ENCODE peak calls at places on chromosome 20, in seven cellular contexts. Q is left lung, Z is cardiac muscle cell, D is uterus, A is left ventricle myocardium inferior, V is IMR-90, P is SK-N-SH. G is an unnamed sample.

GRCh38 chr20:7760261-7761048 is 179.8 kb downstream of the HAO1 start:
- DNase-seq in Q (no peak), Z (no peak), D (no peak), A (no peak), V (no peak), P (no peak), G (no peak)

GRCh38 chr20:45487231-45487635 is 17.7 kb downstream of the WFDC2 start:
- DNase-seq in Q (peak; percentile 81), Z (peak; percentile 9), D (no peak), A (no peak), V (no peak), P (peak; percentile 50), G (no peak)

GRCh38 chr20:21548390-21549035 is 34.6 kb upstream of the NKX2-2 start:
- DNase-seq in Q (no peak), Z (no peak), D (no peak), A (no peak), V (no peak), P (no peak), G (peak; percentile 20)

GRCh38 chr20:47276856-47277541 is 79.5 kb downstream of the ZMYND8 start:
- DNase-seq in Q (no peak), Z (no peak), D (peak; percentile 67), A (peak; percentile 73), V (peak; percentile 84), P (no peak), G (no peak)

GRCh38 chr20:7313047-7313446 is 545.6 kb downstream of the BMP2 start:
- DNase-seq in Q (no peak), Z (no peak), D (no peak), A (no peak), V (no peak), P (no peak), G (no peak)

GRCh38 chr20:47102629-47103028 is 208.0 kb downstream of the EYA2 start:
- DNase-seq in Q (no peak), Z (no peak), D (no peak), A (no peak), V (no peak), P (no peak), G (no peak)

GRCh38 chr20:24771651-24772061 is 177.4 kb upstream of the CST7 start:
- DNase-seq in Q (peak; percentile 70), Z (no peak), D (no peak), A (no peak), V (no peak), P (no peak), G (no peak)

GRCh38 chr20:45817652-45818194 is 5.3 kb downstream of the UBE2C start:
- DNase-seq in Q (no peak), Z (no peak), D (no peak), A (no peak), V (peak; percentile 81), P (no peak), G (no peak)

GRCh38 chr20:20452254-20452676 is 84.4 kb downstream of the INSM1 start:
- DNase-seq in Q (peak; percentile 86), Z (peak; percentile 60), D (peak; percentile 27), A (peak; percentile 46), V (peak; percentile 78), P (no peak), G (peak; percentile 23)

GRCh38 chr20:14921546-14921945 is 584.1 kb upstream of the FLRT3 start:
- DNase-seq in Q (no peak), Z (no peak), D (no peak), A (no peak), V (no peak), P (no peak), G (no peak)

GRCh38 chr20:10201321-10201870 is 17.2 kb upstream of the SNAP25 start:
- DNase-seq in Q (no peak), Z (no peak), D (no peak), A (no peak), V (peak; percentile 39), P (no peak), G (no peak)

GRCh38 chr20:939606-940005 is 23.5 kb upstream of the ANGPT4 start:
- DNase-seq in Q (no peak), Z (no peak), D (no peak), A (no peak), V (no peak), P (no peak), G (no peak)

GRCh38 chr20:54474866-54475265 is 527 bp upstream of the DOK5 start:
- DNase-seq in Q (no peak), Z (peak; percentile 2), D (no peak), A (no peak), V (no peak), P (no peak), G (no peak)

GRCh38 chr20:24918579-24919566 is 30.2 kb upstream of the CST7 start:
- DNase-seq in Q (no peak), Z (no peak), D (no peak), A (no peak), V (no peak), P (no peak), G (no peak)

GRCh38 chr20:9035129-9035528 is 33.8 kb upstream of the PLCB4 start:
- DNase-seq in Q (no peak), Z (no peak), D (no peak), A (no peak), V (peak; percentile 94), P (no peak), G (no peak)

GRCh38 chr20:25000268-25000801 is 7.8 kb upstream of the APMAP start:
- DNase-seq in Q (no peak), Z (no peak), D (peak; percentile 69), A (peak; percentile 77), V (peak; percentile 44), P (no peak), G (no peak)

GRCh38 chr20:58048096-58048702 is 180.3 kb downstream of the ANKRD60 start:
- DNase-seq in Q (no peak), Z (peak; percentile 80), D (no peak), A (no peak), V (peak; percentile 2), P (no peak), G (no peak)

DNA sequence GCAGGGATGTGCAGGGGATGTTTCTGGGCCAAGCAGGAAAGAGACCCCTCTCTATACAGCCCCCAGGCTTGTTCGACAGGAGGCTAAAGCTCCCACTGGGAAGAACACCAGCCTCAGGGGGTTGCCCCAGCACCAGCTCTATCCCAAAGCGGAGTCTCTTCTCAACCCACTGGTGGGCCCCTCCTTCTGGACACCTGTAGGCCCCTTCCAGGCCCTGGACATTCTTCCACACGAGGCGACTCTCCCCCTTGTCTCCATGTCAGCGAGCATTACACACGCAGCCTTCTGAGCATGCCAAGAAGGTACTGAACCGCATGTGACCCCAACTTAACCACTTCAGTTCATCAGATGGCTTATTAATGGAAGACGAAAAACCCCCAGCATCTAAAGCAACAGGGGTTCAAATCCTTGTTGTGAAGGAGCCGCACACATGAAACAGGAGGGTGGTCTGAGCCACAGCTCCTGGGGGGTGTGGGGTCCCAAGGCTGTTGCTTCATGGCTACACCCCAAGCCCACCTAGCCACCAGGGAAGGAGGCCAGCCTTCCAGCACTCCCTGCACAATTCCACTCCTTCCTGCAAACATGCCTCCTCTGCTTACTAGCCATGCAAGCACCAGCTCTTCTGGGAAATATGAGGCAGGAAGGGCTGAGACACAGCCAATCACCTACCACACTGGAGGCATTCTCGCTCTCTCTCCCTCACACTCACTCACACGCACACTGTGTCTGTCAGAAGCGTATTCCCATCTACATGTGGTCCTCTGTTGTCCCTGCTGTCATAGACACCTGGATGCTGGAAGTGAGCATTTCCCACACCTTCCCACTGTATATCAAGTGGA is 104.6 kb downstream of the NOL4L start:
- DNase-seq in Q (peak; percentile 42), Z (no peak), D (no peak), A (peak; percentile 3), V (peak; percentile 44), P (no peak), G (no peak)
- H3K27ac ChIP-seq in Q (peak overlapping the region; percentile 83), Z (peak overlapping the region; percentile 74), D (peak overlapping the region; percentile 78), A (peak overlapping the region; percentile 88), V (no peak overlapping the region), P (no peak overlapping the region), G (no peak overlapping the region)

GRCh38 chr20:33882481-33882880 is 71.3 kb downstream of the CHMP4B start:
- DNase-seq in Q (no peak), Z (no peak), D (no peak), A (no peak), V (no peak), P (no peak), G (no peak)
- H3K4me1 ChIP-seq in Q (no peaks in the 10 kb centered on the region), Z (no peaks in the 10 kb centered on the region), D (no peaks in the 10 kb centered on the region), A (no peaks in the 10 kb centered on the region), V (peaks cover 14% of the 10 kb centered on the region), P (no peaks in the 10 kb centered on the region), G (no peaks in the 10 kb centered on the region)

GRCh38 chr20:50381053-50381732 is 129.0 kb upstream of the PTPN1 start:
- DNase-seq in Q (no peak), Z (no peak), D (no peak), A (no peak), V (no peak), P (no peak), G (no peak)
- TF ChIP-seq CTCF in Q (no peak), Z (no peak), D (no peak), A (no peak), V (no peak), P (no peak), G (no peak)

GRCh38 chr20:11205769-11206362 is 532.1 kb upstream of the JAG1 start:
- DNase-seq in Q (no peak), Z (no peak), D (no peak), A (no peak), V (no peak), P (no peak), G (no peak)

GRCh38 chr20:11212288-11212687 is 538.5 kb upstream of the JAG1 start:
- DNase-seq in Q (no peak), Z (no peak), D (no peak), A (no peak), V (no peak), P (no peak), G (no peak)

GRCh38 chr20:11210611-11211010 is 536.8 kb upstream of the JAG1 start:
- DNase-seq in Q (no peak), Z (no peak), D (no peak), A (no peak), V (no peak), P (no peak), G (no peak)

GRCh38 chr20:11204926-11205768 is 531.3 kb upstream of the JAG1 start:
- DNase-seq in Q (no peak), Z (peak; percentile 84), D (peak; percentile 29), A (peak; percentile 34), V (peak; percentile 71), P (peak; percentile 5), G (no peak)

GRCh38 chr20:11207749-11208502 is 534.1 kb upstream of the JAG1 start:
- DNase-seq in Q (no peak), Z (no peak), D (no peak), A (no peak), V (peak; percentile 44), P (no peak), G (no peak)
- H3K27ac ChIP-seq in Q (no peak overlapping the region), Z (no peak overlapping the region), D (no peak overlapping the region), A (no peak overlapping the region), V (no peak overlapping the region), P (peak overlapping the region; percentile 94), G (no peak overlapping the region)

GRCh38 chr20:62792182-62792939 is 3.9 kb upstream of the MRGBP start:
- DNase-seq in Q (no peak), Z (no peak), D (no peak), A (no peak), V (peak; percentile 77), P (no peak), G (no peak)
- H3K4me1 ChIP-seq in Q (peaks cover 49% of the 10 kb centered on the region), Z (peaks cover 8% of the 10 kb centered on the region), D (peaks cover 10% of the 10 kb centered on the region), A (peaks cover 40% of the 10 kb centered on the region), V (peaks cover 23% of the 10 kb centered on the region), P (peaks cover 25% of the 10 kb centered on the region), G (peaks cover 33% of the 10 kb centered on the region)

G was measured in CD8-positive, alpha-beta T cell.